ENCODE peak calls at places on chromosomes 2 and 18, in eight cellular contexts. E, M, B, F, R, L, P and D are unnamed samples.

GRCh38 chr2:111017034-111017640 is 103.6 kb upstream of the BCL2L11 start:
- DNase-seq in E (no peak), M (no peak), B (no peak), F (no peak), R (no peak), L (no peak), P (no peak), D (no peak)

GRCh38 chr2:239640676-239641580 is 240.1 kb upstream of the HDAC4 start:
- DNase-seq in E (no peak), M (no peak), B (no peak), F (no peak), R (no peak), L (no peak), P (no peak), D (no peak)

GRCh38 chr18:9091066-9091476 is 11.4 kb upstream of the NDUFV2 start:
- DNase-seq in E (no peak), M (no peak), B (no peak), F (no peak), R (no peak), L (no peak), P (no peak), D (no peak)

GRCh38 chr2:145200307-145200706 is 680.4 kb upstream of the ZEB2 start:
- DNase-seq in E (no peak), M (no peak), B (no peak), F (no peak), R (no peak), L (no peak), P (no peak), D (no peak)

GRCh38 chr18:59140287-59140885 is 702 bp downstream of the SEC11C start:
- DNase-seq in E (peak; percentile 14), M (peak; percentile 47), B (no peak), F (peak; percentile 24), R (no peak), L (peak; percentile 55), P (peak; percentile 46), D (peak; percentile 33)

GRCh38 chr2:122634261-122634660 is 878.8 kb downstream of the TSN start:
- DNase-seq in E (no peak), M (peak; percentile 90), B (no peak), F (no peak), R (no peak), L (peak; percentile 88), P (peak; percentile 41), D (peak; percentile 93)

GRCh38 chr2:154699560-154699901 is 1.0 kb downstream of the KCNJ3 start:
- DNase-seq in E (no peak), M (no peak), B (no peak), F (no peak), R (no peak), L (no peak), P (no peak), D (no peak)

GRCh38 chr2:9797086-9797485 is 46.2 kb upstream of the TAF1B start:
- DNase-seq in E (no peak), M (no peak), B (no peak), F (no peak), R (peak; percentile 57), L (no peak), P (no peak), D (no peak)

GRCh38 chr18:69239849-69240248 is 160.8 kb upstream of the DOK6 start:
- DNase-seq in E (no peak), M (no peak), B (no peak), F (no peak), R (no peak), L (no peak), P (no peak), D (no peak)

GRCh38 chr2:225136552-225136951 is 94.3 kb upstream of the DOCK10 start:
- DNase-seq in E (no peak), M (no peak), B (no peak), F (no peak), R (no peak), L (no peak), P (no peak), D (no peak)

GRCh38 chr2:104944495-104944894 is 90.6 kb downstream of the POU3F3 start:
- DNase-seq in E (no peak), M (peak; percentile 56), B (no peak), F (peak; percentile 50), R (no peak), L (peak; percentile 70), P (peak; percentile 1), D (peak; percentile 66)

GRCh38 chr18:58970943-58971799 is 106.5 kb downstream of the ZNF532 start:
- DNase-seq in E (no peak), M (no peak), B (no peak), F (no peak), R (no peak), L (no peak), P (no peak), D (no peak)

DNA sequence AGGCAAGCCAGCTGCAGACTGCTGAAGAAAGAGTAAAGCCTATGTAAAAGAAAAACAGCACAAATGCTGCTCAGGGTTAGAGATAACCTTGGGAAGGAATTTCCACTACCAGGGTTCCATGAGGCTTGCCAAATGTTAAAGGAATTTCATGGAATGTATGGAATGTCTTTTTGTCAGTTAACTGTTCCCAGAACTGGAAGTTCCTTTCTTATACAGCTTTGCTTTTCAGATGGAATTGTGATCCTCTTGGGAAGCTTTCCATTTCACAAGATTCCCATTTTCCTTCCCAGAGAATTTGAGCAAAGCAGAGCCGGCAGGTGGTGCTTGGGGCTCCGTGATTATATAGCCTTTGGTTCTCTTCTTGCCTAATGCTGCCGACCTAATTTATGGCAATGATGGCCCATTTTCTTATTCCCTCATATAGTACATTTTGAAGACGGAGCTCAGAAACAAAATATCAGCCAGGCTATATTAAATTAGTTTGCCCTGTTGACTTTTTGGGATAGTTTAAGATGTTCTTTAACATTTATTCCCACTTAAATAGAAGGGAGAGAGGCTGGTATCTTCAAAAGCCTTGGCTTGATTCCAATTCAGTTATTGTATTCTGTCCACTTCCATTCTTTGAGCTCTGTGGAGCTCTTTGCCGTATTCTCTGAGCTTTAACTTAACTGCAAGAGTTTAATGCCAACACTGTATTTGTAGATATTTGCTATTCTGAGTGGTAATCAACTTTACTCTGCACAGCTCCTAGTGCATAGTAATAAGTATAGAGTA is 162.3 kb downstream of the PHLPP1 start:
- DNase-seq in E (no peak), M (peak; percentile 59), B (no peak), F (no peak), R (no peak), L (peak; percentile 23), P (peak; percentile 93), D (peak; percentile 36)
- TF ChIP-seq CTCF in E (no peak), M (peak; percentile 24), B (no peak), F (no peak), R (no peak), L (no peak), P (peak; percentile 34), D (no peak)

DNA sequence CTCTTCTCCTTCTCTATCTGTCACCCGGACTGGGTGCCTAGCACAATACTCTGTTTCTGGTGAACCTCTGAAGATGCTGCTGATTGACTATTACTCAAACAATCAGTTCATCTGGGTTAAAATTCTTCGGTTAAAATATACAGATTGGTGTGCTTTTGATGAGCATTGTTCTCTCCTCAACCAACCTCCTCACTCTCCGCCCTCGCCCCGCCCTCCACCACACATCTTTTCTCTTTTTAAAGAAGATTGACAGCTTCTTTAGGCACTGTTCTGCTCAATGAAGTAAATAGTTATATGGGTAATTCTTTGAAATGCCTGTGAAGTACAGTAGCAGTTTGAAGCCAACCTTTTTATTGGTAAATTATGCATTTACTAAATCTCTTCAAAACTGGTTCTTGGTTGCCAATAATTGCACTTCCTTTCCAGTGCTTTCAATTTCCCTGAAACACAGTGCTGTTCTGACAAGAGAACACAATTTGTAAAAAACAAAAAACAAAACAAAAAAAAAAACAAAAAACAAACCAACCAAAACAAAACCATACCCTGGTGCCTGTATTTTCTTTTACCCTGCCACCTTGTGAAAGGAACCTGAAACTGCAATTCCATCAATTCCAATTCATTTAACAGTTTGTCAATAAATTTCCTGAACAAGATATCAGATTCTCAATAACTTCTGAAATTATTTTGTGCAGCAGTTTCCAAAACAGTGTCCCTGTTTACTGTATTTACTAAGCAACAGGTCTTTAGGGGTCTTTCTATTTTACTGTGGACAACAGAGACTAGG is 188.6 kb downstream of the LRP1B start:
- DNase-seq in E (no peak), M (no peak), B (no peak), F (no peak), R (no peak), L (peak; percentile 11), P (no peak), D (no peak)
- TF ChIP-seq CTCF in E (no peak), M (peak; percentile 48), B (no peak), F (no peak), R (no peak), L (peak; percentile 65), P (no peak), D (peak; percentile 26)

GRCh38 chr2:33018271-33018670 is 71.5 kb downstream of the LTBP1 start:
- DNase-seq in E (no peak), M (no peak), B (no peak), F (no peak), R (no peak), L (no peak), P (no peak), D (no peak)
- TF ChIP-seq CTCF in E (no peak), M (no peak), B (no peak), F (no peak), R (no peak), L (no peak), P (no peak), D (no peak)

GRCh38 chr2:201118121-201118956 is 2.4 kb downstream of the CFLAR start:
- DNase-seq in E (peak; percentile 73), M (peak; percentile 94), B (peak; percentile 81), F (peak; percentile 89), R (peak; percentile 96), L (peak; percentile 87), P (peak; percentile 81), D (peak; percentile 98)

GRCh38 chr2:201120500-201120899 is 4.5 kb downstream of the CFLAR start:
- DNase-seq in E (no peak), M (no peak), B (no peak), F (no peak), R (no peak), L (no peak), P (no peak), D (no peak)

GRCh38 chr2:201116959-201117734 is 1.2 kb downstream of the CFLAR start:
- DNase-seq in E (peak; percentile 72), M (peak; percentile 92), B (peak; percentile 72), F (peak; percentile 71), R (no peak), L (peak; percentile 89), P (peak; percentile 92), D (peak; percentile 92)

GRCh38 chr2:201116115-201116958 is at the start of gene CFLAR:
- DNase-seq in E (peak; percentile 84), M (peak; percentile 96), B (peak; percentile 65), F (peak; percentile 82), R (peak; percentile 97), L (peak; percentile 63), P (peak; percentile 75), D (peak; percentile 73)

DNA sequence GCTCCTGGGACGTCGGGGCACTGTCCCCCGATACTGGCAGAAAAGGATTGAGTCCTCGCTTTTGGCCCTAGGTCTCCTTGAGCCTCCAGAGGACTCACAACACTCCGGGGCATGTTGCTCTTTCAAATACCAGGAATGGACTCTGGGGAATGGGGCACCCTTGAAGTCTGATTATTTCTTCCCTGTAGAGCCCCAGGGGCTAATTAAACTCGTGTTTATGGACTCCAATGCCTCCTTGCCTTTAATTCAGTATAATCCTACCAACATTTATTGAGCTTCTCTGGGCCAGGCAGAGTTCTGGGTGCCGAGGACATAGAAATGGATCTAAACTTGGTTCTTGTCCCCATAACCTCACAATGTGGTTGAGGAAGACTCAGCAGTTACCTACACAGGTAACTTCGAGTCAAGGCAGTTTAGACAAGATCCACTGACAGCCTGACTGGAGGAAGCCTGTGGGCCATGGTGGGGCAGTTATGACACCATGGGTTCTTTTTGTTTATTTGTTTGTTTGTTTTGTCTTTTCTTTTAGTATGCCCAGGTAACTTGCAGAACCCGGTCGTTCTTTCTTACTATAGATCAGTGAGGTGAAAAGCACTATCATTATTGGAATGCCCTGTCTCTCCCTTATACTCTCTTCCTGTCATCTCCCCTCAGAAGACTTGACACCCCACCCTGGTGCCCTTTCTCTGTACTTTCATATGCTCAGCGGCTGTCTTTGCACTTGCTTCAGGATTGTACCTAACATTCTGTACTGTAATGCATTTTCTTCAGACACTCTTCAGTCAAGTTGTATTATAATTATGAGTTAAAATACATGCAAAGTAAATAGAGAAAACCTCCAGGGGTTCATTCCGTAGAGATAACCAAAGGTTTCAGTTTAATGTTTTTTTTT is 3.2 kb downstream of the CFLAR start:
- DNase-seq in E (no peak), M (peak; percentile 68), B (no peak), F (no peak), R (no peak), L (peak; percentile 51), P (peak; percentile 57), D (no peak)
- TF ChIP-seq CTCF in E (no peak), M (no peak), B (no peak), F (no peak), R (no peak), L (no peak), P (no peak), D (no peak)